ENCODE peak calls at places on chromosomes 2 and 18, in five cellular contexts. Q is lower lobe of right lung, M is psoas muscle, E is AG04450, K is mesenchymal stem cell. G is an unnamed sample. For H3K9me3, the result is how much of the 10 kb centered on the place peaks cover.

GRCh38 chr2:128727914-128728313 is 409.2 kb upstream of the HS6ST1 start:
- DNase-seq in K (peak), E (peak), Q (no peak), M (no peak), G (no peak)

GRCh38 chr18:34929336-34929780 is 111.9 kb upstream of the MAPRE2 start:
- DNase-seq in K (peak), E (peak), Q (no peak), M (no peak), G (no peak)

GRCh38 chr2:111239581-111240249 is 119.0 kb downstream of the BCL2L11 start:
- DNase-seq in M (no peak), E (no peak), Q (no peak), K (no peak), G (no peak)

GRCh38 chr2:151408788-151409600 is 708 bp upstream of the RIF1 start:
- DNase-seq in Q (no peak), K (no peak), M (no peak), E (no peak), G (no peak)

GRCh38 chr2:177165103-177165583 is 47.5 kb upstream of the HNRNPA3 start:
- DNase-seq in M (no peak), Q (no peak), K (peak), E (no peak), G (peak)

GRCh38 chr2:106536490-106536889 is 49.3 kb downstream of the CD8B2 start:
- DNase-seq in K (no peak), Q (no peak), E (no peak), M (no peak), G (no peak)

GRCh38 chr18:58385472-58385871 is 243.4 kb downstream of the ALPK2 start:
- DNase-seq in Q (no peak), K (no peak), E (no peak), M (no peak), G (peak)

GRCh38 chr18:79507546-79508480 is 112.1 kb downstream of the NFATC1 start:
- DNase-seq in Q (peak), E (no peak), M (peak), K (no peak), G (peak)

GRCh38 chr2:238457927-238458324 is 31.2 kb downstream of the ASB1 start:
- DNase-seq in Q (no peak), K (no peak), E (no peak), M (peak), G (no peak)

GRCh38 chr2:160207804-160208661 is 8.0 kb upstream of the ITGB6 start:
- DNase-seq in Q (peak), K (peak), E (peak), M (peak), G (peak)

GRCh38 chr2:121598087-121598486 is 51.2 kb downstream of the CLASP1 start:
- DNase-seq in K (no peak), Q (no peak), E (no peak), M (no peak), G (no peak)

GRCh38 chr18:76443519-76444435 is 51.3 kb downstream of the ZNF516 start:
- DNase-seq in E (no peak), K (no peak), Q (peak), M (no peak), G (no peak)

GRCh38 chr2:202249864-202250263 is 11.5 kb upstream of the SUMO1 start:
- DNase-seq in K (no peak), Q (no peak), M (no peak), E (no peak), G (no peak)

GRCh38 chr2:54864727-54865126 is 141.3 kb downstream of the EML6 start:
- DNase-seq in Q (no peak), M (no peak), E (no peak), K (no peak), G (no peak)

GRCh38 chr2:195482050-195482449 is 175.0 kb upstream of the SLC39A10 start:
- DNase-seq in Q (no peak), M (no peak), E (no peak), K (no peak), G (no peak)

GRCh38 chr18:51211552-51211951 is 14.1 kb upstream of the MEX3C start:
- DNase-seq in E (no peak), K (peak), M (peak), Q (peak), G (peak)

GRCh38 chr2:89845532-89845931 is 1154.1 kb downstream of the RPIA start:
- DNase-seq in M (no peak), E (no peak), Q (no peak), K (no peak), G (no peak)

GRCh38 chr2:134469516-134470115 is 215.7 kb downstream of the MGAT5 start:
- DNase-seq in K (no peak), Q (no peak), M (no peak), E (no peak), G (peak)

GRCh38 chr18:43278401-43278800 is 1.1 kb upstream of the SYT4 start:
- DNase-seq in K (no peak), E (no peak), Q (no peak), M (no peak), G (no peak)

GRCh38 chr2:82879803-82880202 is 1579.3 kb downstream of the SUCLG1 start:
- DNase-seq in K (no peak), M (no peak), Q (no peak), E (no peak), G (no peak)

GRCh38 chr18:74251297-74252031 is 40.3 kb downstream of the CYB5A start:
- DNase-seq in M (no peak), Q (no peak), K (peak), E (no peak), G (no peak)

GRCh38 chr2:238706673-238707072 is 141.2 kb upstream of the TWIST2 start:
- DNase-seq in K (no peak), Q (no peak), E (no peak), M (no peak), G (peak)

GRCh38 chr2:102021776-102022175 is 30.0 kb downstream of the IL1R2 start:
- DNase-seq in M (no peak), Q (no peak), E (no peak), K (peak), G (no peak)

GRCh38 chr2:10658041-10658913 is 31.5 kb downstream of the NOL10 start:
- DNase-seq in K (peak), Q (no peak), M (no peak), E (peak), G (no peak)

GRCh38 chr2:104599802-104600510 is 254.0 kb upstream of the POU3F3 start:
- DNase-seq in Q (no peak), K (no peak), M (no peak), E (no peak), G (no peak)

GRCh38 chr2:104598636-104599035 is 255.3 kb upstream of the POU3F3 start:
- DNase-seq in M (no peak), Q (no peak), K (no peak), E (no peak), G (no peak)

GRCh38 chr2:104597942-104598341 is 256.0 kb upstream of the POU3F3 start:
- DNase-seq in E (no peak), M (no peak), Q (no peak), K (no peak), G (no peak)

GRCh38 chr2:104595576-104595975 is 258.3 kb upstream of the POU3F3 start:
- DNase-seq in Q (no peak), E (no peak), M (no peak), K (no peak), G (no peak)
- H3K9me3 ChIP-seq in Q (under half), E (under half), M (under half), K (under half), G (under half)

DNA sequence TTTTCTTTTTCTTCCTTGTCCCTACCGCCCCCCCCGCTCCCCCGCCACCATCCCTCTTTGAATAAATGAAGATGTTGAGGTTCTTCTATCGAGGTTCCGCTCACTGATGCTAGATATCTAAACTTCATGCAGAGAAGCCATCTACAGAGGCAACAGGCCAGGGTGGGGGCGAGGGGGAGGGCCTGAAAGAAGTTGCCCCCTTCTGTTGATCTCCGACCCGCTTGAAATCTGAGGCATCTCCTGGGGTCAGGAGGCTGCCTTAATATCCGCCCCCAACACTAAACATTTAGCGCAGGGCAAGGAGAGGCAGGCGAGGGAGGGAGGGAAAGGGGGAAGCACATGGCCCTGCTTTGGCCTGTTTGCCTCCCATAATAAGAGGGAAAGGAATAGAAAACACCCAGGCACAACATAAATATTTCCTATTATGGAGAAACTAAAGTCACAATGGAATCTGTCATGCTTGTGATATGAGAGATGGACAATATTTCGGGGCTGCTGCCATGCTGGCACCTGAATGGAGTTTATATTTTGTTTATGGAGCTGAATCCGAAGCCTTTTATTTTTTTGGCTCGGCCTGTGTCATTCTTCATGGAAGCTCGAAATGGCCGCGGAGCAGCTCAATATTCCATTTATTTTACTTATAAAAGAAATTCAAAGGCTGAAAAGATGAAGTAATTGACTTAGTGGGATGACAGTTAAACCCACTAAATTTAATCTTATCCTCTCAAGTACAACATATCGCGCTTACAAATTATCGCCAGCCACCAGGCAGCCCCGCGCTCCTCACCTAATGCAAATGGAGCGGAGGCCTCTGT is 221.1 kb downstream of the INSIG2 start:
- DNase-seq in K (no peak), M (no peak), Q (no peak), E (no peak), G (no peak)
- H3K4me3 ChIP-seq in K (peak), M (peak), Q (peak), E (peak), G (peak)

GRCh38 chr2:240527153-240527750 is 30.5 kb downstream of the ANKMY1 start:
- DNase-seq in Q (no peak), K (no peak), E (no peak), M (no peak), G (no peak)
- H3K9me3 ChIP-seq in Q (under half), K (under half), E (half or more), M (under half), G (under half)

GRCh38 chr2:175169191-175169590 is 1.2 kb upstream of the ATF2 start:
- DNase-seq in K (no peak), M (no peak), E (no peak), Q (no peak), G (no peak)
- H3K4me3 ChIP-seq in K (peak), M (peak), E (peak), Q (peak), G (no peak)

GRCh38 chr2:81483254-81483653 is 1178.7 kb upstream of the LRRTM1 start:
- DNase-seq in M (no peak), K (no peak), E (no peak), Q (no peak), G (no peak)

GRCh38 chr2:81481994-81482368 is 1177.4 kb upstream of the LRRTM1 start:
- DNase-seq in M (no peak), E (no peak), K (no peak), Q (no peak), G (no peak)

DNA sequence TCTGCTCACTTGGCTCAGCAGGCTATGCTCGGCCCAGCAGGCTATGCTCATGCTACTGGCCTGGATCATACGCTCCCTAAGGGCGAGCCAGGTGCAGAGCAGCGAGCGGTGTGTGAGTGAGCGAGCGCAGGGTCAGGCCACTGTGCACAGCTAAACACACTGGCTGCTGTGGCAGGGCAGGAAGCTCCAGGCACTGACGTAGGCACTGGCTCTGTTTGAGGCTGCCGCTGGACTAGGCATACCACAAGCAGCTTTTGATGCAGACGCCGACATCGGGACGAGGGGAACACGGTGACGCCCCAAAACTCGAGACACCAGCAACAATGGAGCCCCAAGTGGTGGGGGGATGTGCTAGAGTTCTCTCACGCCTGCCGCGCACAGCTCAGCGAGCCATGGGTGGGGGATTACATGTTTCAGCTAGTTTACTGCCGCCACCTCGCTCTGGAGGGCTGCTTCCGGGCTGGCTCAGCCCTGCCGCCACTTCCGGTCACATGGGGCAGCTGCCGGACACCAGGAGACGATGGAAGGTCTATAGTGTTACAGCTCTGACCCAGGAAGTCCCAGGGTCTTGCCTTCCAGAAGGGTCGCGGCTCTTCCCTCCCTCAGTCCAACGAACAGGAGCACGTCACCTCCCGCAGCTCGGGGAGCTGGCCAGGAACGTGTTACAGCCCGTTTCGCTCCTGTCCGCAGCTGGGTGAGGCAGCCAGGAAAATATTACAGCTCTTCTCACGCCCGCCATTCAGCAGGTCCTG is 1176.9 kb upstream of the LRRTM1 start:
- DNase-seq in Q (peak), E (peak), M (no peak), K (no peak), G (no peak)
- H3K9me3 ChIP-seq in Q (under half), E (under half), M (under half), K (under half), G (under half)

GRCh38 chr18:23249348-23249747 is 114.1 kb downstream of the CABLES1 start:
- DNase-seq in Q (no peak), E (no peak), M (no peak), K (no peak), G (no peak)
- H3K4me3 ChIP-seq in Q (no peak), E (no peak), M (no peak), K (no peak), G (no peak)

GRCh38 chr18:63624863-63625262 is 19.2 kb downstream of the SERPINB4 start:
- DNase-seq in K (no peak), Q (no peak), M (no peak), E (no peak), G (no peak)

GRCh38 chr18:63626431-63626830 is 17.6 kb downstream of the SERPINB4 start:
- DNase-seq in E (no peak), K (no peak), Q (no peak), M (no peak), G (no peak)

GRCh38 chr18:63627819-63628218 is 16.2 kb downstream of the SERPINB4 start:
- DNase-seq in M (no peak), E (no peak), K (no peak), Q (no peak), G (no peak)
- H3K9me3 ChIP-seq in M (under half), E (under half), K (half or more), Q (under half), G (under half)

G was measured in right atrium auricular region.